ENCODE peak calls at places on chromosome 3, in seven cellular contexts. N is right atrium auricular region, Y is adrenal gland, H is body of pancreas, Z is bronchial epithelial cell, P is stomach, E is ovary. I is an unnamed sample.

GRCh38 chr3:64848822-64849221 is 161.0 kb upstream of the ADAMTS9 start:
- DNase-seq in N (no peak), Y (no peak), H (no peak), Z (no peak), P (peak), E (no peak), I (no peak)

GRCh38 chr3:190424478-190425439 is 24.9 kb downstream of the TMEM207 start:
- DNase-seq in N (no peak), Y (peak), H (peak), Z (peak), P (peak), E (peak), I (peak)

GRCh38 chr3:39435006-39435748 is 28.7 kb downstream of the RPSA start:
- DNase-seq in N (peak), Y (no peak), H (no peak), Z (no peak), P (no peak), E (no peak), I (no peak)

GRCh38 chr3:148955544-148956346 is 35.6 kb upstream of the GYG1 start:
- DNase-seq in N (peak), Y (peak), H (peak), Z (peak), P (peak), E (peak), I (peak)

GRCh38 chr3:70824078-70824477 is 511.6 kb upstream of the MDFIC2 start:
- DNase-seq in N (no peak), Y (no peak), H (no peak), Z (no peak), P (no peak), E (no peak), I (no peak)

GRCh38 chr3:73493543-73494314 is 131.0 kb downstream of the PDZRN3 start:
- DNase-seq in N (no peak), Y (peak), H (peak), Z (no peak), P (no peak), E (no peak), I (peak)

GRCh38 chr3:108493862-108494261 is 16.5 kb downstream of the MYH15 start:
- DNase-seq in N (no peak), Y (peak), H (no peak), Z (no peak), P (no peak), E (no peak), I (peak)

GRCh38 chr3:126528419-126528799 is 4.5 kb downstream of the CHST13 start:
- DNase-seq in N (no peak), Y (no peak), H (no peak), Z (no peak), P (no peak), E (no peak), I (no peak)

GRCh38 chr3:49296781-49297420 is 19.9 kb upstream of the C3orf62 start:
- DNase-seq in N (peak), Y (peak), H (peak), Z (peak), P (peak), E (no peak), I (peak)

GRCh38 chr3:51942603-51943450 is 664 bp downstream of the PARP3 start:
- DNase-seq in N (peak), Y (peak), H (peak), Z (peak), P (peak), E (peak), I (peak)

GRCh38 chr3:58666683-58667082 is at the start of gene FAM3D:
- DNase-seq in N (no peak), Y (no peak), H (peak), Z (peak), P (peak), E (no peak), I (peak)

GRCh38 chr3:187748050-187748481 is 2.8 kb upstream of the BCL6 start:
- DNase-seq in N (peak), Y (peak), H (peak), Z (peak), P (peak), E (peak), I (peak)

GRCh38 chr3:187746479-187747335 is 1.4 kb upstream of the BCL6 start:
- DNase-seq in N (no peak), Y (peak), H (peak), Z (no peak), P (no peak), E (no peak), I (peak)

GRCh38 chr3:187750513-187751123 is 5.3 kb upstream of the BCL6 start:
- DNase-seq in N (no peak), Y (peak), H (peak), Z (no peak), P (peak), E (no peak), I (no peak)

GRCh38 chr3:187747506-187747905 is 2.2 kb upstream of the BCL6 start:
- DNase-seq in N (no peak), Y (no peak), H (no peak), Z (no peak), P (no peak), E (no peak), I (no peak)

DNA sequence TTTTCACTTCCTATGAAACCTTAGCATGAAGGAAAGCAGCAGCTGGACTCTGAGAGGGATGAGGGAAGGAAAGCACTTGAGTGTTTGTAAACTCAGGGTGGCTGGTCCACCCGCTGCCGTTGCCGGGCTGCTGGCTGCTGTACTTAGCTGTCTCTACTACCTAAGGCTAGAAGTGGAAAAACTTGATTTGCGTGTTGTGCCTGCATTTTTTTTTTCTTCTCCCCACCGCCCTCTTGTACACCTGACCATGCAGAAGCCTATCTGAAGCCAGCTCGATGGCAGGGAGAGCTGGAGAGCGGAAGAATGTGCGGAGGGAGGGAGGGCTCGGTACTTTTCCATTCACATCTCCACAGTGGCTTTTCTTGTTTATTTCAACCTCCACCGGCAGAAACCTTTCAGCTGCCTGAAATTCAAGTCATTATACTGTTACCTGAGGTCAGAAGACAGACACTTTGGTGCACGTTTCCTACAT is 4.8 kb upstream of the BCL6 start:
- DNase-seq in N (no peak), Y (peak), H (peak), Z (peak), P (peak), E (peak), I (peak)
- H3K4me3 ChIP-seq in N (peak), Y (peak), H (no peak), Z (peak), P (peak), E (peak), I (peak)

DNA sequence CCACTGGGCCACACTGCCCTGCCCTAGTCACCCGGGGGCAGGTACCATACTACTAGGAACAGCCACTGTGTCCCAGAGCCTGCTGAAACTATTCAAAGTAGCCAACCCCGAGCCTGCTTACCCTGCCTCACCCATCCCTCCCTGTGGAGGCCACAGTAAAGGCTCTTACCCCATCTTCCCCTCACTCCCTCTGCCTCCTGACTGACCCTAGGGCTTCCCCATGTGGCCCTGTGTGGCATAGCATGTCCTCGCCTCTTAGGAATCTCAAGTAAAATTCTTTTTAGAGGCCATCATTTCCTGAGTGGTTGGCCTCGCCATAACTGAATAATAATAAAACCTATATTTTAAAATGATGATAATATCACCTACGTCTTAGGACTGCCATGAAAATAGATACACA is 112.2 kb upstream of the SLC6A11 start:
- DNase-seq in N (no peak), Y (no peak), H (no peak), Z (peak), P (no peak), E (no peak), I (peak)
- TF ChIP-seq CTCF in N (no peak), Y (peak), H (no peak), Z (peak), P (no peak), E (no peak), I (peak)

GRCh38 chr3:23343509-23343908 is 140.4 kb downstream of the UBE2E2 start:
- DNase-seq in N (no peak), Y (no peak), H (no peak), Z (no peak), P (no peak), E (no peak), I (no peak)

GRCh38 chr3:23344886-23345285 is 141.8 kb downstream of the UBE2E2 start:
- DNase-seq in N (no peak), Y (no peak), H (no peak), Z (no peak), P (no peak), E (no peak), I (no peak)

DNA sequence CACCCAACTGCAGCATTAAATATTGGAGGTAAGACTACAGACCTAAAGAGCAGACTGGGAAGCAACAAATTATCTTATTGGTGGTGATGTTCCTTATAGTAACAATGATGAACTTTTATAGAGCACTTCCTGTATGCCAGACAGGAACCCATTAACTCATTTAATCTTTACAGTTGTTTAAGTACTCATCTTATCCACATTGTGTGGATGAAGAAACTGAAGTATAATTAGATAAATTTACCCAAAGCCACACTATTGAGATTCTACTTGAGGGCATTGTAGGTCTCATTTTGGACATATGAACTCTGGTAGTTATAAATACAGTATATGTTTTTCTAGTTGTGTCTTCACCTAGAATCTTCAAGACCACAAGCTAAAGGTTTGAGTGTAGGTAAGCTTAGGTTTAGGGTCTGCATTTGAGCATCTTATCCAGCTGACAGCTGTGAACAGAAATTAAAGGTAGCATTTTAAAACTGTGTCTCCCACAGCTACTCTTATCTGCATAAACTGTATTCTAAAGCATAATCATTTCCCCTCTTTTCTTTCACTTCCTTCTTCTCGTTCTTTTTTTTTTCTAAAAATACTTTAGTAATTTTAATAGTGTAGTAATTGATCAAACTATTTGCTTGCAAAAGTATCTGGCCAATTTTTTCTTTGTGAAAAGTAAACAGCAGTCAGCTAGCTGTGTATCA is 138.2 kb downstream of the UBE2E2 start:
- DNase-seq in N (no peak), Y (no peak), H (no peak), Z (no peak), P (no peak), E (no peak), I (no peak)
- H3K4me3 ChIP-seq in N (no peak), Y (no peak), H (no peak), Z (no peak), P (no peak), E (no peak), I (no peak)

DNA sequence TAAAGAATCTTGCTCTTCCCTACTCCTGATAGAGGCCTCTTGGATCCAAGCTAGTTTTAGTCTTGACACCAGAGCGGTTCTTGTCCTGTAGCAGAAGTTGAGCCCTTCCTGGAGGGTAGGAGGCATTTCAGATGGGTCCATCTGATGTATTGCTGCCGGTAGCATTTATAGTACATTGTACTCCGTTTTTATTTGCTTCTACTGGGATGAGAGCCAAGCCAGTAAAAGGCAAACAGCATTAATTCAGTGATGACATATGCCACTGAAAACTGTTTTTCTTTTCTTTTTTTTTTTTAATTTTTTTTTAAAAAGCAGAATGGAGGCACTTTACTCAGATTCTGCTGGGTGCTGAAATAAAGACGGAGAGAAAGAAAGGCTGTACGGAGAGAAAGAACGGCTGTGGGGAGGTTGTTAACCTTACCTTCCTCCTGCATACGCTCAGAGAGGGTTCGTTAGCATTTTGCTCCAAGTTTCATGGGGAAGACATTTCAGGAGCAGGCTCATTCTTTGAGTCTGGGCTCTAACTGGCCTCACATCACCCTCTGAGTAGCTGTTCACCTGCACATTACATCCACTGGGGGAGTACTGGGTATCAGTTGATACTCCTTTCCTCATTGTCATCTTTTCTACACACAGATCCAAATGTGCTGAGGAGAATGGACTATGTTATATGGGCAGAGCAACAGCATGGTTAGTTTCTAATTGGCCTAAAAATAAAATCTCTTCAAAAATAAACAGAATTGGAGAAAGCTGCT is 161.5 kb downstream of the FEZF2 start:
- DNase-seq in N (peak), Y (no peak), H (no peak), Z (no peak), P (no peak), E (no peak), I (no peak)
- TF ChIP-seq CTCF in N (no peak), Y (no peak), H (no peak), Z (peak), P (no peak), E (no peak), I (peak)

GRCh38 chr3:169148448-169149348 is 514.8 kb downstream of the MECOM start:
- DNase-seq in N (no peak), Y (no peak), H (peak), Z (peak), P (peak), E (no peak), I (no peak)
- H3K4me3 ChIP-seq in N (peak), Y (no peak), H (no peak), Z (peak), P (peak), E (peak), I (peak)

GRCh38 chr3:22297436-22297835 is 546.4 kb upstream of the ZNF385D start:
- DNase-seq in N (no peak), Y (no peak), H (no peak), Z (peak), P (no peak), E (no peak), I (peak)

GRCh38 chr3:22296641-22297040 is 545.6 kb upstream of the ZNF385D start:
- DNase-seq in N (no peak), Y (no peak), H (no peak), Z (no peak), P (no peak), E (no peak), I (peak)
- TF ChIP-seq CTCF in N (no peak), Y (no peak), H (no peak), Z (no peak), P (no peak), E (no peak), I (no peak)

GRCh38 chr3:120218981-120219380 is 66.0 kb downstream of the GPR156 start:
- DNase-seq in N (no peak), Y (no peak), H (no peak), Z (peak), P (no peak), E (no peak), I (peak)

GRCh38 chr3:120209425-120209824 is 75.6 kb downstream of the GPR156 start:
- DNase-seq in N (no peak), Y (no peak), H (no peak), Z (no peak), P (no peak), E (no peak), I (no peak)

DNA sequence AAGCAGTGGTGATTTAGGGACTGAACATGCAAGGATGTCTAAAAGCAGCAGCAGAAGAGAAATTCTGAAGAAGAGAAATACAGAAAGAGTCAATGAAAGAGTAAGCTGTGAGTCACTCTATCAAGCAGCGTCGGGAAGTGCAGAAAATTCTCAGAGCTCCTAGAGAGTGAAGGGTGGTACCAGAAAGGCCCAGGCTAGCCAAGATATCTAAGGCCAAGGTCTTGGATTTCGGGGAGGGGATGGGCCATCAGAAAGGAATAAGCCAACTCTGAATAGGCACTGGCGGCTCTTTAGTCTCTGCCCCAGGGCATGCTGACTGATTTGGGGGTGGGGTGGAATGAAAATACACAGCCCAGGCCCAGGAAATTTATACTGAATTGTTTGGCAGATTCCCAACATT is 70.9 kb downstream of the GPR156 start:
- DNase-seq in N (no peak), Y (peak), H (no peak), Z (no peak), P (no peak), E (peak), I (no peak)
- H3K4me3 ChIP-seq in N (no peak), Y (no peak), H (no peak), Z (no peak), P (no peak), E (no peak), I (no peak)

GRCh38 chr3:180802837-180803236 is 109.6 kb upstream of the FXR1 start:
- DNase-seq in N (no peak), Y (no peak), H (no peak), Z (peak), P (no peak), E (no peak), I (peak)
- TF ChIP-seq CTCF in N (peak), Y (peak), H (peak), Z (peak), P (no peak), E (no peak), I (peak)

I was measured in epithelial cell of esophagus.